ENCODE peak calls at places on chromosomes 1 and 21, in ten cellular contexts. A is choroid plexus epithelial cell, G is cardiac muscle cell, S is fibroblast of mammary gland, X is NB4, R is upper lobe of right lung, D is GM12865, F is pancreas, V is ovary, O is thoracic aorta. I is an unnamed sample.

GRCh38 chr1:30780409-30780808 is 22.8 kb upstream of the LAPTM5 start:
- DNase-seq in A (no peak), G (no peak), S (no peak), X (no peak), R (no peak), D (no peak), F (no peak), V (no peak), O (no peak), I (no peak)

GRCh38 chr1:18575620-18576019 is 55.0 kb upstream of the PAX7 start:
- DNase-seq in A (peak), G (peak), S (no peak), X (no peak), R (peak), D (peak), F (peak), V (peak), O (no peak), I (no peak)

GRCh38 chr1:202615501-202616354 is 94.5 kb downstream of the SYT2 start:
- DNase-seq in A (peak), G (peak), S (no peak), X (peak), R (no peak), D (peak), F (no peak), V (no peak), O (no peak), I (no peak)

GRCh38 chr1:25501235-25502058 is 42.0 kb upstream of the LDLRAP1 start:
- DNase-seq in A (peak), G (no peak), S (peak), X (no peak), R (no peak), D (no peak), F (no peak), V (peak), O (no peak), I (no peak)

GRCh38 chr1:110164951-110165350 is 14.7 kb downstream of the SLC6A17 start:
- DNase-seq in A (no peak), G (no peak), S (no peak), X (peak), R (no peak), D (no peak), F (no peak), V (no peak), O (no peak), I (no peak)

GRCh38 chr1:230159580-230159979 is 92.5 kb downstream of the GALNT2 start:
- DNase-seq in A (no peak), G (no peak), S (no peak), X (no peak), R (no peak), D (no peak), F (no peak), V (no peak), O (no peak), I (no peak)

GRCh38 chr1:159934136-159935039 is 9.1 kb upstream of the TAGLN2 start:
- DNase-seq in A (no peak), G (no peak), S (no peak), X (no peak), R (peak), D (no peak), F (peak), V (no peak), O (no peak), I (no peak)

GRCh38 chr1:205920861-205921558 is 22.2 kb downstream of the SLC26A9 start:
- DNase-seq in A (no peak), G (no peak), S (no peak), X (no peak), R (no peak), D (no peak), F (no peak), V (no peak), O (no peak), I (no peak)

GRCh38 chr1:214637722-214638473 is 34.9 kb downstream of the CENPF start:
- DNase-seq in A (peak), G (peak), S (peak), X (peak), R (no peak), D (peak), F (no peak), V (no peak), O (no peak), I (no peak)

GRCh38 chr1:29543586-29543985 is 307.3 kb downstream of the PTPRU start:
- DNase-seq in A (no peak), G (no peak), S (no peak), X (no peak), R (peak), D (no peak), F (no peak), V (no peak), O (no peak), I (no peak)

GRCh38 chr1:211589782-211590721 is 11.1 kb upstream of the SLC30A1 start:
- DNase-seq in A (peak), G (no peak), S (peak), X (peak), R (peak), D (no peak), F (no peak), V (no peak), O (no peak), I (no peak)

GRCh38 chr1:73736125-73736524 is 461.9 kb downstream of the LRRIQ3 start:
- DNase-seq in A (no peak), G (no peak), S (no peak), X (no peak), R (no peak), D (no peak), F (no peak), V (no peak), O (no peak), I (no peak)

GRCh38 chr1:70633004-70633403 is 221.9 kb downstream of the CTH start:
- DNase-seq in A (no peak), G (no peak), S (peak), X (no peak), R (no peak), D (no peak), F (no peak), V (no peak), O (no peak), I (no peak)

GRCh38 chr1:27292111-27292510 is 29.9 kb upstream of the TMEM222 start:
- DNase-seq in A (no peak), G (peak), S (peak), X (no peak), R (no peak), D (no peak), F (no peak), V (no peak), O (no peak), I (no peak)

GRCh38 chr21:25637846-25638245 is 1.2 kb upstream of the JAM2 start:
- DNase-seq in A (no peak), G (no peak), S (no peak), X (no peak), R (no peak), D (no peak), F (no peak), V (no peak), O (no peak), I (no peak)

GRCh38 chr21:25640671-25641292 is 1.7 kb downstream of the JAM2 start:
- DNase-seq in A (no peak), G (no peak), S (no peak), X (no peak), R (no peak), D (no peak), F (no peak), V (no peak), O (no peak), I (no peak)

GRCh38 chr21:25639922-25640670 is 1.0 kb downstream of the JAM2 start:
- DNase-seq in A (no peak), G (peak), S (no peak), X (no peak), R (no peak), D (peak), F (no peak), V (peak), O (no peak), I (no peak)

GRCh38 chr21:25638634-25639166 is 358 bp upstream of the JAM2 start:
- DNase-seq in A (peak), G (no peak), S (no peak), X (no peak), R (no peak), D (peak), F (no peak), V (no peak), O (no peak), I (no peak)

GRCh38 chr21:25639167-25639921 is at the start of gene JAM2:
- DNase-seq in A (peak), G (peak), S (no peak), X (no peak), R (peak), D (peak), F (peak), V (peak), O (no peak), I (no peak)
- TF ChIP-seq CTCF in A (peak), G (no peak), S (no peak), X (no peak), R (peak), D (peak), F (no peak), V (peak), O (peak), I (no peak)

GRCh38 chr1:152313319-152313801 is 11.7 kb downstream of the FLG start:
- DNase-seq in A (no peak), G (no peak), S (no peak), X (no peak), R (no peak), D (no peak), F (peak), V (no peak), O (no peak), I (no peak)

GRCh38 chr1:152313970-152314369 is 11.1 kb downstream of the FLG start:
- DNase-seq in A (no peak), G (no peak), S (peak), X (peak), R (no peak), D (no peak), F (no peak), V (no peak), O (no peak), I (no peak)

DNA sequence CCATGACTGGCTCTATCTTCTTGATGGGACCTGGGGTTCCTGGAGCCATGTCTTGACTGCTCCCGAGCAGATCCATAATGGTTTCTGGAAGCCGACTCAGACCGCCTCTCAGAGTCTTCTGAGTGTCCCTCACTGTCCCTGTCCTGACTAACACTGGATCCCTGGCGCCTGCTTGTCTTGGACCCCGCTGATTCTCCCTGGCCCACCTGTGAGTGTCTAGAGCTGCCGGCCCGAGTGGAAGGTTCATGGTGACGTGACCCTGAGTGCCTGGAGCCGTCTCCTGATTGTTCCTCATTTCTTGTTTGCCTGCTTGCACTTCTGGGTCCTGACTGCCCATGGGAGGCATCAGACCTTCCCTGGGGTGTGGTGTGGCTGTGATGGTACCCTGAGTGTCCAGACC is 15.1 kb downstream of the FLG start:
- DNase-seq in A (no peak), G (no peak), S (no peak), X (no peak), R (peak), D (no peak), F (no peak), V (no peak), O (no peak), I (no peak)
- H3K4me3 ChIP-seq in A (no peak), G (no peak), S (no peak), X (no peak), R (no peak), D (no peak), F (no peak), V (no peak), O (no peak), I (no peak)

GRCh38 chr1:225811622-225812487 is 1.9 kb downstream of the EPHX1 start:
- DNase-seq in A (peak), G (peak), S (no peak), X (peak), R (no peak), D (no peak), F (no peak), V (peak), O (no peak), I (no peak)

GRCh38 chr1:225813250-225813964 is 3.5 kb downstream of the EPHX1 start:
- DNase-seq in A (peak), G (no peak), S (peak), X (peak), R (peak), D (no peak), F (no peak), V (peak), O (no peak), I (no peak)

GRCh38 chr1:225808136-225808535 is 1.8 kb upstream of the EPHX1 start:
- DNase-seq in A (no peak), G (no peak), S (no peak), X (no peak), R (no peak), D (no peak), F (no peak), V (no peak), O (no peak), I (no peak)

GRCh38 chr1:225812488-225813249 is 2.7 kb downstream of the EPHX1 start:
- DNase-seq in A (peak), G (no peak), S (no peak), X (no peak), R (no peak), D (no peak), F (no peak), V (peak), O (no peak), I (no peak)

DNA sequence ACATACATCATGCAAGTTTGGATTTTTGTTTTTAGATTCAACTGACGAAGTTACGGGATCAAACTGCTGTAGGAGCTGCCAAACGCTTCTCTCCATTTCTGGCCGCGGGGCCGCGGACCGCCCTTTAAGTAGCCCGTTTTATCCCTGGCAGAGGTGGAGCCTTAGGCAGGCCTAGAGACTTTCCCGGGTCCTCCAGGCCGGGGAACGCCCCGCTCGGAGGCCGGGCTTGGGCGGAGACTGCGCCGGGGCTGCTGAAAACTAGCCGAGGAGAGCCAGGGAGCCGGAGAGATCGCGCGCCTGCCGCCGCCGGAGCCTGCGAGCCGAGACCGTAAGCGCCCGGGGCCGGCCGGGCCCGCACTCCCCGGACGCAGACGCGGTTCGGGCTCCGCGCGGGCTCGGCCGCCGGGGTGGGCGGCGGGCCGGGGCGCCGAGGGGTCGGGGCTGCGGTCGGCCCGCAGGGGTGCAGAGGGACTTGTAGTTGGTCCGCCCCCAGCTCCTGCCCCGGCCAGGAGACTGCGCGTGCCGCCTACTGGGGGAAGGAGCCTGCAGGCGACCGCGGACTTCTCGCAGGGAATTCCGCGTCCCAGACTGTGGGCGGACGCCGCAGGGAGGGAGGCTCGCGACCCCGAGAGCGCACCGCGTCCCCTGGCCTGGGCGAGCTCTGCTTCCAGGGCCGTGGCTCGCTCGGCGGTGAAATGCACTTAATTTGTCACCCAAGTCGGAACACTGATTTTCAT is at the start of gene EPHX1:
- DNase-seq in A (peak), G (peak), S (peak), X (peak), R (peak), D (peak), F (peak), V (peak), O (peak), I (peak)
- TF ChIP-seq CTCF in A (peak), G (peak), S (no peak), X (peak), R (peak), D (peak), F (peak), V (peak), O (peak), I (peak)

DNA sequence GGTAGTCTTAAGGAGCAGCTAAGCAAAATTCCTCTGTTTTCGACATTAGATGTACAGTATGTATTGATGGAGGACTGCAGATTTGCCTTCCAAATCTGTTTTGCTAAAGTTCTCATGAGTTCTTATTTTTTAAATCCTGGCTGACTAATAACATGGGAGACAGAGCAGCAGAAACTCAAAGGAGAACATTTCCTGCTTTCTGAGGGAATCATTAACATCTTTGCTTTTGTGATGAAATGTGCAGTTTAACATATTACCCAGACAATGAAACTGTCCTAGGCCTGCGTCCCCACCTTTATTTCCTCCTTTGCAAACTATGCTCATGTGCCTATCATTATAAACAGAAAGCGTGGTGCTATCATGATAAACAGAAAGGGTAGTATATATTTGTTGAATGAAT is 149.9 kb downstream of the ZP4 start:
- DNase-seq in A (no peak), G (no peak), S (no peak), X (no peak), R (no peak), D (no peak), F (no peak), V (no peak), O (no peak), I (no peak)
- H3K4me3 ChIP-seq in A (no peak), G (no peak), S (no peak), X (no peak), R (no peak), D (no peak), F (no peak), V (no peak), O (no peak), I (no peak)

GRCh38 chr1:95339377-95339776 is 105.4 kb downstream of the RWDD3 start:
- DNase-seq in A (no peak), G (no peak), S (no peak), X (no peak), R (no peak), D (no peak), F (no peak), V (no peak), O (no peak), I (no peak)
- TF ChIP-seq CTCF in A (no peak), G (no peak), S (no peak), X (no peak), R (no peak), D (no peak), F (no peak), V (no peak), O (no peak), I (no peak)

GRCh38 chr1:155320661-155321576 is at the start of gene RUSC1:
- DNase-seq in A (peak), G (peak), S (peak), X (peak), R (peak), D (peak), F (peak), V (peak), O (peak), I (no peak)
- H3K4me3 ChIP-seq in A (peak), G (peak), S (peak), X (no peak), R (peak), D (no peak), F (peak), V (peak), O (peak), I (peak)

GRCh38 chr1:182035097-182035770 is 26.3 kb downstream of the ZNF648 start:
- DNase-seq in A (no peak), G (no peak), S (no peak), X (peak), R (no peak), D (peak), F (no peak), V (no peak), O (no peak), I (no peak)
- TF ChIP-seq CTCF in A (no peak), G (no peak), S (peak), X (peak), R (peak), D (peak), F (no peak), V (no peak), O (no peak), I (peak)

GRCh38 chr1:209103135-209103534 is 480.4 kb upstream of the CAMK1G start:
- DNase-seq in A (no peak), G (no peak), S (no peak), X (no peak), R (no peak), D (peak), F (no peak), V (no peak), O (no peak), I (no peak)
- H3K4me3 ChIP-seq in A (no peak), G (no peak), S (no peak), X (no peak), R (no peak), D (peak), F (no peak), V (no peak), O (no peak), I (no peak)

GRCh38 chr1:150530491-150531159 is 15.1 kb downstream of the FALEC start:
- DNase-seq in A (no peak), G (no peak), S (no peak), X (no peak), R (no peak), D (no peak), F (no peak), V (no peak), O (no peak), I (no peak)

GRCh38 chr1:150534002-150534401 is 15.2 kb upstream of the ADAMTSL4 start:
- DNase-seq in A (no peak), G (no peak), S (no peak), X (no peak), R (no peak), D (no peak), F (no peak), V (no peak), O (no peak), I (no peak)

GRCh38 chr1:150528997-150529396 is 13.4 kb downstream of the FALEC start:
- DNase-seq in A (peak), G (no peak), S (peak), X (no peak), R (no peak), D (no peak), F (no peak), V (no peak), O (no peak), I (no peak)

GRCh38 chr1:150535511-150536281 is 13.5 kb upstream of the ADAMTSL4 start:
- DNase-seq in A (no peak), G (no peak), S (no peak), X (no peak), R (no peak), D (no peak), F (no peak), V (no peak), O (no peak), I (no peak)

DNA sequence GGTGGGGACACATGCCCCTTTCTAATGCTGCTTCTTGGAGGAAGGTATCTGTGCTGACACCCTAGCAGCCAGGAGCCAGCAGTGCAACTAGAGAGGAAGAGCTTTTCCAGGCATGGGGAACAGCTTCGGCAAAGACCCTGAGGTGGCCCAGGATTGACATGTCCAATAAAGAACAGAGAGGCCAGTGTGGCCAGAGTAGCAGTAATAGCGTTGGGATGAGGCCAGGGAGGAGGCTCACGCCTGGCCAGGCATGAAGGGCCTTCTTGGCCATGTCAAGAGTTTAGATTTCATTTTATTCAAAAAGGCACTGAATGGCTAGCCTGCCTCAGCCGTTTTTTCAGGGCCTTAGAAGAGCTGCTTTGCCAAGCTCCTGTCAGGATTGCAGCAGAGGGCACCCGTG is 16.3 kb upstream of the ADAMTSL4 start:
- DNase-seq in A (no peak), G (no peak), S (no peak), X (no peak), R (no peak), D (no peak), F (no peak), V (no peak), O (no peak), I (no peak)
- TF ChIP-seq CTCF in A (no peak), G (no peak), S (no peak), X (no peak), R (no peak), D (no peak), F (peak), V (peak), O (no peak), I (no peak)

GRCh38 chr1:212684511-212685090 is 15.0 kb downstream of the BATF3 start:
- DNase-seq in A (no peak), G (no peak), S (no peak), X (no peak), R (no peak), D (no peak), F (no peak), V (no peak), O (no peak), I (no peak)

GRCh38 chr1:212685429-212685828 is 14.2 kb downstream of the BATF3 start:
- DNase-seq in A (no peak), G (no peak), S (no peak), X (no peak), R (no peak), D (no peak), F (no peak), V (no peak), O (no peak), I (no peak)

GRCh38 chr1:212680691-212681090 is 18.9 kb downstream of the BATF3 start:
- DNase-seq in A (no peak), G (no peak), S (no peak), X (no peak), R (no peak), D (no peak), F (no peak), V (no peak), O (no peak), I (no peak)

GRCh38 chr1:212684076-212684475 is 15.6 kb downstream of the BATF3 start:
- DNase-seq in A (no peak), G (no peak), S (no peak), X (no peak), R (no peak), D (no peak), F (no peak), V (no peak), O (no peak), I (no peak)

GRCh38 chr1:212683357-212683722 is 16.3 kb downstream of the BATF3 start:
- DNase-seq in A (no peak), G (no peak), S (no peak), X (peak), R (peak), D (peak), F (no peak), V (no peak), O (no peak), I (no peak)
- H3K4me3 ChIP-seq in A (no peak), G (no peak), S (no peak), X (peak), R (no peak), D (peak), F (no peak), V (no peak), O (no peak), I (no peak)

I was measured in HFF-Myc.